ENCODE peak calls at places on chromosomes 7 and 10, in four cellular contexts. R is naive B cell; I is stimulated activated CD8-positive, alpha-beta memory T cell treated with anti-CD3 and anti-CD28 coated beads, Interleukin-7, amount 100 ng/mL, for 1 hour; Y is amygdala. B is an unnamed sample.

GRCh38 chr7:42253316-42253715 is 16.3 kb upstream of the GLI3 start:
- DNase-seq in Y (no peak), R (no peak), I (no peak), B (no peak)

GRCh38 chr7:2564970-2565546 is 6.3 kb downstream of the IQCE start:
- DNase-seq in I (no peak), Y (no peak), R (no peak), B (no peak)

GRCh38 chr7:94510582-94511456 is 1.2 kb downstream of the CASD1 start:
- DNase-seq in R (peak), Y (peak), I (no peak), B (peak)

GRCh38 chr7:159068893-159069448 is 75.7 kb downstream of the VIPR2 start:
- DNase-seq in R (no peak), I (no peak), Y (no peak), B (no peak)

GRCh38 chr10:4081691-4082111 is 296.7 kb upstream of the KLF6 start:
- DNase-seq in Y (no peak), R (no peak), I (no peak), B (no peak)

GRCh38 chr7:90876701-90877100 is 280.6 kb downstream of the CDK14 start:
- DNase-seq in I (no peak), Y (no peak), R (no peak), B (no peak)

GRCh38 chr10:100327007-100327700 is 2.9 kb downstream of the PKD2L1 start:
- DNase-seq in R (peak), I (no peak), Y (no peak), B (no peak)

GRCh38 chr7:102319671-102320070 is 33.0 kb downstream of the SH2B2 start:
- DNase-seq in I (no peak), Y (no peak), R (no peak), B (no peak)

GRCh38 chr10:99777918-99778716 is 4.3 kb upstream of the ABCC2 start:
- DNase-seq in I (no peak), Y (no peak), R (no peak), B (no peak)

GRCh38 chr10:100887761-100888296 is 24.9 kb upstream of the SLF2 start:
- DNase-seq in R (no peak), Y (no peak), I (no peak), B (no peak)

GRCh38 chr7:29115753-29116152 is 30.6 kb downstream of the CPVL start:
- DNase-seq in R (no peak), I (no peak), Y (no peak), B (no peak)

GRCh38 chr7:40706829-40707228 is 572.0 kb downstream of the SUGCT start:
- DNase-seq in Y (no peak), I (no peak), R (no peak), B (no peak)

GRCh38 chr10:73922007-73922863 is 11.3 kb downstream of the PLAU start:
- DNase-seq in Y (no peak), R (no peak), I (no peak), B (no peak)

GRCh38 chr10:28925154-28925663 is 247.9 kb downstream of the BAMBI start:
- DNase-seq in I (no peak), Y (no peak), R (no peak), B (no peak)